ENCODE peak calls at places on chromosomes 6 and 20, in nine cellular contexts. J is esophagus squamous epithelium; N is upper lobe of right lung; D is lower leg skin; Y is transverse colon; H is dorsolateral prefrontal cortex; V is right cardiac atrium; F is CD8-positive, alpha-beta memory T cell; Q is GM12864. C is an unnamed sample.

GRCh38 chr6:125191916-125192609 is 38.5 kb downstream of the TPD52L1 start:
- DNase-seq in J (peak; percentile 4), N (no peak), D (no peak), Y (peak; percentile 69), H (no peak), V (peak; percentile 34), F (peak; percentile 29), Q (peak; percentile 21), C (peak; percentile 89)

GRCh38 chr20:59121714-59122376 is 41.8 kb upstream of the ZNF831 start:
- DNase-seq in J (no peak), N (no peak), D (no peak), Y (no peak), H (no peak), V (no peak), F (peak; percentile 76), Q (no peak), C (no peak)

GRCh38 chr20:3669710-3670367 is 6.6 kb upstream of the GFRA4 start:
- DNase-seq in J (no peak), N (no peak), D (no peak), Y (no peak), H (no peak), V (no peak), F (no peak), Q (no peak), C (no peak)

GRCh38 chr6:101803146-101803545 is 409.6 kb downstream of the GRIK2 start:
- DNase-seq in J (no peak), N (no peak), D (no peak), Y (no peak), H (no peak), V (no peak), F (no peak), Q (no peak), C (no peak)

GRCh38 chr6:69233195-69233524 is 563.6 kb downstream of the LMBRD1 start:
- DNase-seq in J (no peak), N (no peak), D (no peak), Y (no peak), H (no peak), V (no peak), F (no peak), Q (no peak), C (no peak)

GRCh38 chr6:167299641-167300308 is 8.7 kb downstream of the UNC93A start:
- DNase-seq in J (no peak), N (no peak), D (no peak), Y (no peak), H (no peak), V (no peak), F (no peak), Q (no peak), C (no peak)

GRCh38 chr6:21404577-21404976 is 189.0 kb upstream of the SOX4 start:
- DNase-seq in J (no peak), N (no peak), D (no peak), Y (no peak), H (no peak), V (no peak), F (no peak), Q (no peak), C (no peak)

GRCh38 chr20:36836591-36837329 is 39.2 kb upstream of the TLDC2 start:
- DNase-seq in J (no peak), N (peak; percentile 79), D (no peak), Y (peak; percentile 83), H (peak; percentile 53), V (peak; percentile 61), F (peak; percentile 15), Q (no peak), C (peak; percentile 71)

GRCh38 chr20:37841389-37841788 is 61.5 kb upstream of the VSTM2L start:
- DNase-seq in J (no peak), N (no peak), D (no peak), Y (no peak), H (no peak), V (no peak), F (no peak), Q (no peak), C (no peak)

GRCh38 chr6:138885156-138885819 is 89.4 kb downstream of the ECT2L start:
- DNase-seq in J (no peak), N (no peak), D (no peak), Y (no peak), H (no peak), V (no peak), F (no peak), Q (no peak), C (no peak)

DNA sequence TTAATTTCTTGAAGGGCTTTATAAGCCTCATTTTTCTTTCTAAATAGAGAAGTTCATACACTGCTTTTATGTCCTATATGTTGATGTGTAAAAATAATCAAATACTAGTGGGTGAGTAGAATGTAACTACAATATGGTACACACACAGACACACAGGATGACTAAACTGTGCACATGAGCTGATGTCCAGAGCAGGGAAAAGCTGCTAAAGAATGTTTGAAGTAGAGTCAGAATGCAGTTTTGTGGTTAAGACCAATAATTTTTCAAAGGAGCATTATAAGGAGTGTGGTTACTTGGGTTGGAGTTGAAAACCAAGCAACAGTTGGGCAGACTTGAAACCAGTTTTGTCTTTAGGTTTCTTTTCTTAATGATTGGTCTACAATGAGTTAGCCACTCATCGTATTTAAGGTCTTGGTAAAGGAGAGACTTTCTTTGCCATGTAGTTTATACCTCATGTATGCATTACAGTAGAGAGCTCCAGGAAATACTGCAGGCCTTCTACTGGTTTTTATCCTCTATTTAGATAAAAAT is 196.6 kb downstream of the ESR1 start:
- DNase-seq in J (no peak), N (no peak), D (no peak), Y (no peak), H (no peak), V (no peak), F (no peak), Q (no peak), C (peak; percentile 52)
- H3K4me3 ChIP-seq in J (no peak overlapping the region), N (no peak overlapping the region), D (no peak overlapping the region), Y (no peak overlapping the region), H (no peak overlapping the region), V (no peak overlapping the region), F (no peak overlapping the region), Q (no peak overlapping the region), C (no peak overlapping the region)

DNA sequence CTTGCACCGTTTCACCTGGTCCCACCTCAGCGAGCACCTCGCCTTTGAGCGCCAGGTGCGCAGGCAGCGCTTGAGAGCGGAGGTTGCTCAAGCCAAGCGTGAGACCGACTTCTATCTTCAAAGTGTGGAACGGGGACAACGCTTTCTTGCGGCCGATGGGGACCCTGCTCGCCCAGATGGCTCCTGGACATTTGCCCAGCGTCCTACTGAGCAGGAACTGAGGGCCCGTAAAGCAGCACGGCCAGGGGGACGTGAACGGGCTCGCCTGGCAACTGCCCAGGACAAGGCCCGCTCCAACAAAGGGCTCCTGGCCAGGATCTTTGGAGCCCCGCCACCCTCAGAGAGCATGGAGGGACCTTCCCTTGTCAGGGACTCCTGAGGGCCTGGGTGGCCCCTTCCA is 1.5 kb downstream of the ABT1 start:
- DNase-seq in J (no peak), N (no peak), D (no peak), Y (no peak), H (no peak), V (peak; percentile 41), F (no peak), Q (no peak), C (no peak)
- H3K4me3 ChIP-seq in J (no peak overlapping the region), N (peak overlapping the region; percentile 98), D (no peak overlapping the region), Y (no peak overlapping the region), H (no peak overlapping the region), V (no peak overlapping the region), F (no peak overlapping the region), Q (no peak overlapping the region), C (no peak overlapping the region)

DNA sequence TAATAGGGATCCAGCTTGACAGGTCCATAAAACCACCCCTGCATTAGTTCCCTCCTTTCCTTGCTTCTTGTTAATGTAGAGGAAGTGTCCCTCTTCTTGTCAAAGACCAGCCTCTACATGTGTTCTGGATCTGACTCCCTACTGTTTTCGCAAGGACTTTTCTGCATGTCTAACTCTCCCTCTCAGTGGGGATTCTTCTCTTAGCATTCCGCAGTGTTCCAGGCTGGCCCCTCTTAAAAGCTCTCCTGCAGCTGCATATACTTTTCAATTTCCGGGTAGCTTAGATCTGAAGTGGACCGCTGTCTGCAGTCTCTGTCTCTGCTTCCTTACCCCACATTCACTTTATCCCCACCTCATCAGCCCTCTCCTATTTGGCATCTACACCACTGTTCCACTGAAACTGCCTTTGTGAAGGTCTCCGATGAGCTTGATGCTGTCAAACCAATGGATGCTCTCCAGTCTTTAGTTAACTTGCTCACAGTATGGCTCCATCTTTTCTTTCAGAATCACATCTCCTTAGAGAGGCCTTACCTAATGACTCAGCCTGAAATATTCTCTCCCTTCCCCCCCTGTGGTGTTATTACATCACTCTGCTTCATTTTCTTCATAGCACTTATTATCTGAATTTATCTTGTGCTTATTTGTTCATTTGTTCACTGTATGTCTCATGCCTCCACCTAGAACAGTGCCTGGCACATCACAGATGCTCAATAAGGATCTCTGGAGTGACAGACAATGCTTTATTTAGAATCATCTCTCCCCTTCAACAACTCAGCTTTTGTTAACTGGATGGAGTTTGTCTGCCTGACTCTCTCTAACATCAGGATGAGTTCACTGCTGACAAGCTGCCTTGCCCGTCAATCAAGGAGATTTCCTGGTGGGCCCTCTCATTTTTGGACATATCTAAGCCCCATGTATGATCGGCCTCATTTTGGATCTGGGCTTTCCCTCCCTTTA is 96.4 kb upstream of the MAN1A1 start:
- DNase-seq in J (no peak), N (no peak), D (no peak), Y (no peak), H (no peak), V (no peak), F (no peak), Q (no peak), C (peak; percentile 74)
- H3K4me3 ChIP-seq in J (no peak overlapping the region), N (no peak overlapping the region), D (no peak overlapping the region), Y (no peak overlapping the region), H (no peak overlapping the region), V (no peak overlapping the region), F (no peak overlapping the region), Q (no peak overlapping the region), C (no peak overlapping the region)

GRCh38 chr6:143514996-143515760 is 3.7 kb upstream of the FUCA2 start:
- DNase-seq in J (no peak), N (no peak), D (no peak), Y (no peak), H (no peak), V (peak; percentile 78), F (no peak), Q (no peak), C (peak; percentile 25)

GRCh38 chr6:143510991-143511891 is at the start of gene FUCA2:
- DNase-seq in J (peak; percentile 22), N (peak; percentile 95), D (peak; percentile 97), Y (peak; percentile 94), H (peak; percentile 79), V (peak; percentile 95), F (peak; percentile 49), Q (peak; percentile 43), C (peak; percentile 93)

GRCh38 chr6:143515766-143516355 is 4.3 kb upstream of the FUCA2 start:
- DNase-seq in J (no peak), N (no peak), D (no peak), Y (no peak), H (no peak), V (no peak), F (no peak), Q (no peak), C (no peak)

GRCh38 chr6:143516700-143517446 is 5.4 kb upstream of the FUCA2 start:
- DNase-seq in J (no peak), N (no peak), D (no peak), Y (no peak), H (no peak), V (no peak), F (no peak), Q (no peak), C (no peak)

DNA sequence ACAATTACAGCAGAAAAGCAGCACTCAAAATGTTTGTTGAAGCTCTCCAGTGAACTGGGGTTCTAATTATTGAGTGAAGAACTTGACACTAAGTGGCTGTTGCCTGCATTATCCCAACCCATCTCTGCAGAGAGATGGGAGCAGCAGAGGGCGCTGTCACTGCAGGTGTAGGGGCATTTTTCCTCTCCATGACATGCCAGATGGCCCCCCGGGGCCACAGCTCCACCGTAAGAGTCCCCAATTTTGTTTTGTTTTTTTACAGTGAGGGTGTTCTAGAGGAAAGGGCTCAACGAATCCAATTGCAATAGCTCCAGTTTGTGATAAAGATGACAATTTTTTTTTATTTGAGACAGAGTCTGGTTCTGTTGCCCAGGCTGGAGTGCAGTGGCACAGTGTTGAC is 1.9 kb upstream of the FUCA2 start:
- DNase-seq in J (no peak), N (peak; percentile 68), D (no peak), Y (peak; percentile 65), H (no peak), V (no peak), F (no peak), Q (no peak), C (no peak)
- H3K4me3 ChIP-seq in J (no peak overlapping the region), N (no peak overlapping the region), D (no peak overlapping the region), Y (no peak overlapping the region), H (no peak overlapping the region), V (no peak overlapping the region), F (no peak overlapping the region), Q (no peak overlapping the region), C (no peak overlapping the region)